ENCODE peak calls at places on chromosomes 1 and 21, in eight cellular contexts. K, Y, V, N, G, E, W and U are unnamed samples.

GRCh38 chr1:244958593-244958992 is 94.2 kb upstream of the HNRNPU start:
- DNase-seq in E (no peak), Y (no peak), K (no peak), V (no peak), N (no peak), W (no peak), G (no peak), U (no peak)

GRCh38 chr1:221672160-221672762 is 69.6 kb downstream of the DUSP10 start:
- DNase-seq in V (no peak), K (no peak), E (peak), G (peak), N (peak), Y (no peak), W (no peak), U (peak)

GRCh38 chr1:51071291-51071690 is 30.7 kb upstream of the C1orf185 start:
- DNase-seq in K (no peak), W (no peak), G (no peak), E (no peak), Y (no peak), V (no peak), N (peak), U (no peak)

GRCh38 chr1:113978863-113979702 is at the start of gene OLFML3:
- DNase-seq in V (peak), G (peak), E (peak), W (peak), K (peak), N (peak), Y (peak), U (peak)

GRCh38 chr1:212607206-212607923 is 1.2 kb upstream of the ATF3 start:
- DNase-seq in V (no peak), G (no peak), Y (no peak), E (no peak), W (peak), N (peak), K (no peak), U (no peak)

GRCh38 chr21:21002137-21002536 is 3.9 kb downstream of the NCAM2 start:
- DNase-seq in K (no peak), G (no peak), E (no peak), W (no peak), V (no peak), Y (no peak), N (no peak), U (no peak)

GRCh38 chr1:41380979-41381690 is 19.9 kb downstream of the FOXO6 start:
- DNase-seq in N (peak), K (no peak), V (peak), W (no peak), G (no peak), E (peak), Y (peak), U (no peak)

GRCh38 chr1:230791986-230792564 is 44.9 kb downstream of the CAPN9 start:
- DNase-seq in K (no peak), Y (no peak), E (no peak), V (no peak), N (no peak), W (peak), G (no peak), U (no peak)

GRCh38 chr1:1858382-1859086 is 32.4 kb downstream of the GNB1 start:
- DNase-seq in W (peak), G (peak), N (peak), V (no peak), Y (peak), K (no peak), E (peak), U (peak)